ENCODE peak calls at places on chromosome 4, in nine cellular contexts. F is amniotic stem cell; V is EL; Z is M059J; B is CD8-positive, alpha-beta memory T cell; U is GM12865; A is HuH-7; Q is hypothalamus; L is iPS-NIHi11. K is an unnamed sample.

GRCh38 chr4:140790765-140791164 is 34.6 kb upstream of the TBC1D9 start:
- DNase-seq in A (no peak), B (no peak), U (peak), L (no peak), Q (peak), V (peak), Z (no peak), F (no peak), K (no peak)

GRCh38 chr4:15084780-15085179 is 82.5 kb downstream of the CPEB2 start:
- DNase-seq in U (no peak), Z (no peak), V (no peak), Q (no peak), F (no peak), A (no peak), B (no peak), L (no peak), K (no peak)

GRCh38 chr4:177051473-177052060 is 258.1 kb upstream of the NEIL3 start:
- DNase-seq in U (peak), Q (no peak), F (no peak), A (peak), Z (peak), B (no peak), L (peak), V (peak), K (no peak)

GRCh38 chr4:17447056-17447455 is 64.8 kb downstream of the QDPR start:
- DNase-seq in B (no peak), A (no peak), V (no peak), L (no peak), Q (no peak), U (no peak), F (no peak), Z (peak), K (no peak)

GRCh38 chr4:6857009-6857882 is 52.4 kb upstream of the TBC1D14 start:
- DNase-seq in U (no peak), Q (no peak), A (no peak), L (no peak), F (no peak), Z (no peak), B (no peak), V (no peak), K (no peak)

GRCh38 chr4:60223098-60223497 is 977.0 kb upstream of the ADGRL3 start:
- DNase-seq in Z (no peak), U (no peak), A (no peak), B (no peak), Q (no peak), F (no peak), V (peak), L (no peak), K (no peak)

GRCh38 chr4:2535386-2536192 is 858 bp upstream of the FAM193A start:
- DNase-seq in L (peak), A (peak), V (no peak), B (peak), F (no peak), U (peak), Q (peak), Z (no peak), K (no peak)

GRCh38 chr4:85968945-85969830 is 390.7 kb downstream of the MAPK10 start:
- DNase-seq in B (no peak), U (peak), A (peak), V (peak), F (peak), Q (no peak), L (peak), Z (peak), K (peak)

GRCh38 chr4:17760602-17761001 is 20.8 kb downstream of the FAM184B start:
- DNase-seq in Z (no peak), A (no peak), Q (no peak), L (no peak), F (no peak), B (no peak), V (no peak), U (no peak), K (no peak)

GRCh38 chr4:181528570-181529184 is 714.5 kb upstream of the TENM3 start:
- DNase-seq in Q (peak), Z (peak), F (peak), U (peak), A (peak), L (peak), B (no peak), V (peak), K (peak)

GRCh38 chr4:2333916-2334644 is 72.2 kb upstream of the MXD4 start:
- DNase-seq in V (no peak), F (no peak), U (no peak), L (no peak), A (no peak), B (no peak), Q (no peak), Z (no peak), K (no peak)

GRCh38 chr4:90950385-90950841 is 823.2 kb downstream of the CCSER1 start:
- DNase-seq in Q (no peak), L (no peak), F (no peak), B (no peak), U (no peak), V (no peak), Z (no peak), A (no peak), K (no peak)

GRCh38 chr4:175125410-175126068 is 207.4 kb downstream of the ADAM29 start:
- DNase-seq in U (no peak), B (no peak), F (no peak), A (no peak), V (peak), Q (no peak), Z (no peak), L (no peak), K (peak)

GRCh38 chr4:1012031-1012739 is 759 bp downstream of the FGFRL1 start:
- DNase-seq in A (no peak), B (peak), V (peak), U (no peak), F (no peak), Q (no peak), L (peak), Z (peak), K (no peak)

GRCh38 chr4:15003441-15003890 is 1.2 kb downstream of the CPEB2 start:
- DNase-seq in A (peak), Q (peak), L (peak), F (no peak), B (peak), Z (peak), V (no peak), U (peak), K (no peak)

GRCh38 chr4:142406051-142406549 is 440.0 kb downstream of the INPP4B start:
- DNase-seq in V (peak), L (peak), B (no peak), F (no peak), Z (peak), Q (no peak), U (peak), A (no peak), K (no peak)

GRCh38 chr4:168928346-168928745 is 81.7 kb downstream of the CBR4 start:
- DNase-seq in U (no peak), V (no peak), Q (no peak), Z (no peak), F (no peak), A (no peak), B (no peak), L (no peak), K (no peak)

GRCh38 chr4:161931089-161931488 is 232.7 kb downstream of the FSTL5 start:
- DNase-seq in Z (no peak), Q (no peak), L (no peak), V (no peak), B (no peak), F (no peak), A (no peak), U (no peak), K (no peak)

GRCh38 chr4:90127706-90128345 is 632 bp downstream of the CCSER1 start:
- DNase-seq in V (no peak), F (no peak), A (peak), U (peak), Z (no peak), B (no peak), L (peak), Q (no peak), K (no peak)

GRCh38 chr4:94412019-94413017 is 39.4 kb upstream of the PDLIM5 start:
- DNase-seq in U (no peak), V (peak), L (no peak), A (no peak), F (peak), B (no peak), Z (peak), Q (no peak), K (peak)

GRCh38 chr4:173257732-173258717 is 76.1 kb downstream of the HMGB2 start:
- DNase-seq in L (peak), Z (peak), A (peak), B (peak), F (peak), U (peak), Q (peak), V (peak), K (peak)

GRCh38 chr4:31458813-31459212 is 738.6 kb downstream of the PCDH7 start:
- DNase-seq in A (no peak), Q (no peak), V (no peak), Z (no peak), U (no peak), L (no peak), F (peak), B (no peak), K (no peak)

GRCh38 chr4:21490682-21491081 is 457.9 kb downstream of the KCNIP4 start:
- DNase-seq in Z (no peak), Q (no peak), A (no peak), L (no peak), U (no peak), F (no peak), B (no peak), V (no peak), K (no peak)

GRCh38 chr4:125489952-125490690 is 175.4 kb downstream of the FAT4 start:
- DNase-seq in B (no peak), U (no peak), Z (no peak), Q (no peak), A (no peak), F (no peak), V (no peak), L (no peak), K (no peak)

GRCh38 chr4:75345436-75345835 is 168.8 kb downstream of the RCHY1 start:
- DNase-seq in F (no peak), Z (no peak), B (no peak), V (peak), Q (no peak), L (no peak), A (no peak), U (no peak), K (no peak)

GRCh38 chr4:185591679-185592141 is 56.4 kb upstream of the PDLIM3 start:
- DNase-seq in Q (no peak), F (no peak), B (no peak), Z (peak), A (no peak), U (no peak), V (no peak), L (no peak), K (no peak)

K was measured in HCEC 1CT.